ENCODE peak calls at places on chromosomes 7 and 10, in nine cellular contexts. One of them, this sample, is unnamed.

GRCh38 chr7:134414109-134414508 is 44.8 kb downstream of the AKR1B1 start:
- DNase-seq in PC-3: no peak
- DNase-seq in GM13976: no peak
- DNase-seq in prostate gland: no peak
- DNase-seq in A549: no peak
- DNase-seq in thoracic aorta: no peak
- DNase-seq in spleen: no peak
- DNase-seq in omental fat pad: no peak
- DNase-seq in adrenal gland: no peak
- DNase-seq in this sample: no peak

GRCh38 chr10:123149568-123150228 is 1.8 kb downstream of the HMX2 start:
- DNase-seq in PC-3: no peak
- DNase-seq in GM13976: peak
- DNase-seq in prostate gland: no peak
- DNase-seq in A549: no peak
- DNase-seq in thoracic aorta: no peak
- DNase-seq in spleen: peak
- DNase-seq in omental fat pad: no peak
- DNase-seq in adrenal gland: no peak
- DNase-seq in this sample: no peak

GRCh38 chr10:124168991-124169826 is 75.8 kb upstream of the CHST15 start:
- DNase-seq in PC-3: no peak
- DNase-seq in GM13976: no peak
- DNase-seq in prostate gland: no peak
- DNase-seq in A549: no peak
- DNase-seq in thoracic aorta: no peak
- DNase-seq in spleen: peak
- DNase-seq in omental fat pad: no peak
- DNase-seq in adrenal gland: peak
- DNase-seq in this sample: peak

GRCh38 chr10:71302874-71303568 is 16.0 kb upstream of the SLC29A3 start:
- DNase-seq in PC-3: peak
- DNase-seq in GM13976: peak
- DNase-seq in prostate gland: no peak
- DNase-seq in A549: peak
- DNase-seq in thoracic aorta: no peak
- DNase-seq in spleen: no peak
- DNase-seq in omental fat pad: no peak
- DNase-seq in adrenal gland: no peak
- DNase-seq in this sample: no peak

GRCh38 chr10:97796651-97797050 is 24.9 kb upstream of the SFRP5 start:
- DNase-seq in PC-3: no peak
- DNase-seq in GM13976: no peak
- DNase-seq in prostate gland: no peak
- DNase-seq in A549: no peak
- DNase-seq in thoracic aorta: no peak
- DNase-seq in spleen: no peak
- DNase-seq in omental fat pad: no peak
- DNase-seq in adrenal gland: no peak
- DNase-seq in this sample: no peak

GRCh38 chr7:124784879-124785818 is 19.6 kb upstream of the GPR37 start:
- DNase-seq in PC-3: peak
- DNase-seq in GM13976: peak
- DNase-seq in prostate gland: peak
- DNase-seq in A549: peak
- DNase-seq in thoracic aorta: no peak
- DNase-seq in spleen: no peak
- DNase-seq in omental fat pad: no peak
- DNase-seq in adrenal gland: peak
- DNase-seq in this sample: no peak

GRCh38 chr7:88243345-88243909 is 23.6 kb upstream of the SRI start:
- DNase-seq in PC-3: peak
- DNase-seq in GM13976: peak
- DNase-seq in prostate gland: peak
- DNase-seq in A549: peak
- DNase-seq in thoracic aorta: no peak
- DNase-seq in spleen: no peak
- DNase-seq in omental fat pad: no peak
- DNase-seq in adrenal gland: peak
- DNase-seq in this sample: no peak

GRCh38 chr10:25912796-25913195 is 21.2 kb upstream of the MYO3A start:
- DNase-seq in PC-3: no peak
- DNase-seq in GM13976: no peak
- DNase-seq in prostate gland: no peak
- DNase-seq in A549: no peak
- DNase-seq in thoracic aorta: no peak
- DNase-seq in spleen: no peak
- DNase-seq in omental fat pad: no peak
- DNase-seq in adrenal gland: no peak
- DNase-seq in this sample: no peak

GRCh38 chr10:44818721-44819127 is 92.4 kb upstream of the TMEM72 start:
- DNase-seq in PC-3: no peak
- DNase-seq in GM13976: no peak
- DNase-seq in prostate gland: no peak
- DNase-seq in A549: no peak
- DNase-seq in thoracic aorta: no peak
- DNase-seq in spleen: no peak
- DNase-seq in omental fat pad: no peak
- DNase-seq in adrenal gland: no peak
- DNase-seq in this sample: no peak

GRCh38 chr7:30974605-30975256 is 11.0 kb downstream of the GHRHR start:
- DNase-seq in PC-3: peak
- DNase-seq in GM13976: peak
- DNase-seq in prostate gland: peak
- DNase-seq in A549: peak
- DNase-seq in thoracic aorta: no peak
- DNase-seq in spleen: no peak
- DNase-seq in omental fat pad: peak
- DNase-seq in adrenal gland: peak
- DNase-seq in this sample: peak

GRCh38 chr10:75223507-75223906 is 12.2 kb downstream of the COMTD1 start:
- DNase-seq in PC-3: no peak
- DNase-seq in GM13976: no peak
- DNase-seq in prostate gland: no peak
- DNase-seq in A549: no peak
- DNase-seq in thoracic aorta: no peak
- DNase-seq in spleen: no peak
- DNase-seq in omental fat pad: no peak
- DNase-seq in adrenal gland: no peak
- DNase-seq in this sample: no peak

GRCh38 chr10:31321396-31321941 is 2.5 kb downstream of the ZEB1 start:
- DNase-seq in PC-3: no peak
- DNase-seq in GM13976: no peak
- DNase-seq in prostate gland: no peak
- DNase-seq in A549: no peak
- DNase-seq in thoracic aorta: no peak
- DNase-seq in spleen: peak
- DNase-seq in omental fat pad: no peak
- DNase-seq in adrenal gland: no peak
- DNase-seq in this sample: no peak

GRCh38 chr7:81256991-81257390 is 338.1 kb upstream of the SEMA3C start:
- DNase-seq in PC-3: peak
- DNase-seq in GM13976: no peak
- DNase-seq in prostate gland: no peak
- DNase-seq in A549: peak
- DNase-seq in thoracic aorta: no peak
- DNase-seq in spleen: no peak
- DNase-seq in omental fat pad: no peak
- DNase-seq in adrenal gland: no peak
- DNase-seq in this sample: no peak

DNA sequence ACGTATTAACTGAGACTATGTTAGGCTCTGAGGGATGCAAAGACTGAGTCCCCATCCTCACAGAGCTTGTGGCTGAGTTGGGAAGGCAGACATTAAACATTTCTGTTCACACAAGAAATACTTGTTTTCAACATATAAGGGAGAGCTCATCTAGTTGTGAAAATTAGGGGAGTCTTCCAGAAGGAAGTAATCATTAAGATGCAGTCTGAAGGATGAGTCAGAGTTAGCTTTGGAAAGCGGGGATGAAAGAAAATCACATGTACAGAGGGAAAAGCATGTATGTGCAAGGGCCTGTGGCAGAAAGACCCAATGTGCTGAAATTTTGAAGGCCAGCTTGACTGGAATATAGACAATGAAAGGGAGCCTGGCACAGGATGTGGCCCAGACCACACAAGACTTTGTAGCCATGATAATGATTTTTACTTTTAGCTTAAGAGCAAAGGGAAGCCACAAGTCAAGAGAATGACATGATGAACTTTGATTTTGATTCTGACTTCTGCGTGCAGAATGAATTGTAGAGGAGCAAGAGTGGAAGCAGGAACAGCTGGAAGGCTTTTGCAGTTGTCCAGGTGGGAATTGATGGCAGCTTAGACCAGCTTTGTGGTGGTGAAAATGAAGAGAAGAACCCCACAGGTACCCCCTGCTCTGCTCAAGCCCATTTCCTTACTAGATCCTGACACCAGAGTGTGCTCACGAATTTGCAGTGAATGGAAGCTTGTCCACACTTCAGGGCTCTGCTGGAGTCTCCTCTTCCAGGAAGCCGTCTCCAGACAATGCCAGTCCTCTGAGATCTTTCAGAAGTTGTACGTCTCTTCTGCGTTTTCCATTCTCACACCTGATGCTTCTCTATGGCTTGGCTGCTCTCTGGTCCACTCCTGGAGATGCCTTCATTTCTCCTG is 115.6 kb downstream of the ATXN7L1 start:
- DNase-seq in PC-3: no peak
- DNase-seq in GM13976: no peak
- DNase-seq in prostate gland: no peak
- DNase-seq in A549: no peak
- DNase-seq in thoracic aorta: no peak
- DNase-seq in spleen: peak
- DNase-seq in omental fat pad: no peak
- DNase-seq in adrenal gland: no peak
- DNase-seq in this sample: no peak
- TF ChIP-seq CTCF in PC-3: peak
- TF ChIP-seq CTCF in GM13976: no peak
- TF ChIP-seq CTCF in prostate gland: no peak
- TF ChIP-seq CTCF in A549: no peak
- TF ChIP-seq CTCF in thoracic aorta: no peak
- TF ChIP-seq CTCF in spleen: no peak
- TF ChIP-seq CTCF in omental fat pad: no peak
- TF ChIP-seq CTCF in adrenal gland: no peak
- TF ChIP-seq CTCF in this sample: peak

DNA sequence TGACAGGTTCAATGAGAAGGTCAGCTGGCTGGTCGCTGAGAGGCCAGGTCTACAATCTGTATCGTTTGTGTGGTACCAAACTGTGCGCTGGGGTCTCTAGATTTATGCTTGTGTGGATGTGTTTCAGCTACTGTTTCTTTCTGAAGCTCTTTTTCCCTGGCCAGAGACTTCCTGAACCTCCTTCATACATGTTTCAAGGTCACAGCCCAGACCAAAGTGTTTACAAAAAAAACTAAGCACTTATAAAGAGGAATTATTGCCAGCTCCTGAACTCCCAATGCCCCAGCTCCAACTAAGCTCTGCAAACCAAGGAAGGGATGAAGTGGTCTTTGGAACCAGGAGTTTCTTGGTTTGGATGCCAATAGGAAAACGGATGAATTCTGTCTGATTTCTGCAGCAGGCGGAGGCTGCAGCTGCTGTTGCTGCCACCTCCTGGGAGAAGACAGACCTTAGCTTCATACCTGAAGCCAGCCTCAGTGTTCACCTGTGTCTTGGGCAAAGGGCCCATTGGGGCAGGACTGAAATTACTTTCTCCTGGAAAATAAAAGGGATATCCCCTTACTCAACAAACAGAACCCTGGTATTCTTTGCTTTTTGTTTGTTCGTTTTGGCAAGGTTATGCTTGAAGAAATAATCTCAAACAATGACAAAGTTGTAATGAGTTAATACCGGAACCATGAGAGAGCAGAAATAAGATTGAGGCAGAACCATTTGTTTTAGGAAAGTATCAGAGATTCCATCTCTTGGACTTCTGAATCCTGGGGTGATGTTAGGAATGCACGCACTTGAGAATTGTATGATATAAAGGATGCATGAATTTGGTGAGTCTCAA is 24.6 kb upstream of the MKLN1 start:
- DNase-seq in PC-3: peak
- DNase-seq in GM13976: peak
- DNase-seq in prostate gland: peak
- DNase-seq in A549: peak
- DNase-seq in thoracic aorta: no peak
- DNase-seq in spleen: no peak
- DNase-seq in omental fat pad: no peak
- DNase-seq in adrenal gland: no peak
- DNase-seq in this sample: no peak
- TF ChIP-seq CTCF in PC-3: peak
- TF ChIP-seq CTCF in GM13976: peak
- TF ChIP-seq CTCF in prostate gland: peak
- TF ChIP-seq CTCF in A549: peak
- TF ChIP-seq CTCF in thoracic aorta: peak
- TF ChIP-seq CTCF in spleen: no peak
- TF ChIP-seq CTCF in omental fat pad: no peak
- TF ChIP-seq CTCF in adrenal gland: no peak
- TF ChIP-seq CTCF in this sample: peak

DNA sequence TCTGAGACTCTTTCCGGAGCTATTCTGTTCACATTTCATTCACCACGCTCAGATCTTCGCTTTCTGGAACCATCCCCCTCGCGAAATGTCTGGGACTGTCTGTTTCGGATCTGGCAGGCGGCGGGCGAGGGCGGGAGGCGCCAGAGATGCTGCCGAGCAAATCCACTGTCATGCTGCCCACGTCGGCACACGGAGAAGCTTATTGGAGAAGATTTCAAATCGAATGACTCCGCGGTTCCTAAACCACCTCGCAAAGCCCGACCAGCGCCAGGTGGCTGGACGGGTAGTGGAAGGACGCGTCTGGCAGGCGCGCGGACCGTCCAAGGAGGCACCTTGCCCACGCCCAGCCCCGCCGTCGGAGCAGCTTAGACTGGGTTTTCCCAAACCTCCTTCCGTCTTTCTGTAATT is 1.6 kb upstream of the OSBPL3 start:
- DNase-seq in PC-3: peak
- DNase-seq in GM13976: peak
- DNase-seq in prostate gland: no peak
- DNase-seq in A549: peak
- DNase-seq in thoracic aorta: no peak
- DNase-seq in spleen: peak
- DNase-seq in omental fat pad: peak
- DNase-seq in adrenal gland: peak
- DNase-seq in this sample: no peak
- TF ChIP-seq CTCF in PC-3: no peak
- TF ChIP-seq CTCF in GM13976: no peak
- TF ChIP-seq CTCF in prostate gland: no peak
- TF ChIP-seq CTCF in A549: no peak
- TF ChIP-seq CTCF in thoracic aorta: no peak
- TF ChIP-seq CTCF in spleen: no peak
- TF ChIP-seq CTCF in omental fat pad: no peak
- TF ChIP-seq CTCF in adrenal gland: no peak
- TF ChIP-seq CTCF in this sample: no peak

DNA sequence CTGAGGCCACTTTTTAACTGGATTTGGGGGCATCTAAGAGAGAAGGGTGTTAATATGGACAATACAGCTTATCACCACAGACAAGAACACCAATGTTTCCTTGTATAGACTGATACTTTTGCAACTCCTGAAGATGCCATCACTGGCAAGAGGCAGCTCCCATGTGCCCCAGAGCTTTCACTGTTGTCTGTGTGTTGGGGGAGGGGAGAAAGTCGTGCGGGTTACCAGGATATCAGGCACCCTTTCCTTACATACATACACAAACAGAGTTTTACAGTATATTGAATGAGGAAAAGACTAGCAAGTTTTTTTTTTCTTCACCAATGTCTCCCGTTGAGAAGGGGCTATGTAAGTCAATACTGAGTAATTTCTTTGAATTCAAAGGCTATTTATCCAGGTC is 4.1 kb upstream of the DLX6 start:
- DNase-seq in PC-3: no peak
- DNase-seq in GM13976: no peak
- DNase-seq in prostate gland: no peak
- DNase-seq in A549: no peak
- DNase-seq in thoracic aorta: no peak
- DNase-seq in spleen: no peak
- DNase-seq in omental fat pad: no peak
- DNase-seq in adrenal gland: no peak
- DNase-seq in this sample: no peak
- TF ChIP-seq CTCF in PC-3: no peak
- TF ChIP-seq CTCF in GM13976: no peak
- TF ChIP-seq CTCF in prostate gland: no peak
- TF ChIP-seq CTCF in A549: no peak
- TF ChIP-seq CTCF in thoracic aorta: no peak
- TF ChIP-seq CTCF in spleen: no peak
- TF ChIP-seq CTCF in omental fat pad: no peak
- TF ChIP-seq CTCF in adrenal gland: no peak
- TF ChIP-seq CTCF in this sample: no peak

This sample was measured in type B pancreatic cell.